ENCODE peak calls at places on chromosomes 6 and 20, in five cellular contexts. A is prostate gland, Z is gastrocnemius medialis, V is endodermal cell, N is fibroblast of lung. M is an unnamed sample.

GRCh38 chr20:58888521-58889333 is 36.2 kb downstream of the GNAS start:
- DNase-seq in V (peak; percentile 95), A (peak; percentile 77), Z (peak; percentile 82), N (peak; percentile 80), M (peak; percentile 70)

GRCh38 chr6:112806163-112806900 is 459.2 kb downstream of the RFPL4B start:
- DNase-seq in N (peak; percentile 80), V (no peak), A (no peak), Z (no peak), M (no peak)

GRCh38 chr6:20202070-20202658 is 10.1 kb downstream of the MBOAT1 start:
- DNase-seq in A (no peak), V (no peak), N (peak; percentile 54), Z (no peak), M (no peak)

GRCh38 chr20:47723322-47723721 is 62.0 kb downstream of the SULF2 start:
- DNase-seq in N (no peak), A (no peak), Z (no peak), V (no peak), M (no peak)

GRCh38 chr6:129920103-129920798 is 59.1 kb upstream of the TMEM244 start:
- DNase-seq in Z (no peak), A (no peak), N (no peak), V (no peak), M (no peak)

GRCh38 chr6:131451330-131452195 is 121.5 kb upstream of the ARG1 start:
- DNase-seq in N (no peak), Z (no peak), V (peak; percentile 55), A (no peak), M (no peak)

GRCh38 chr6:43639984-43640800 is 4.6 kb downstream of the MAD2L1BP start:
- DNase-seq in A (no peak), V (no peak), N (no peak), Z (no peak), M (no peak)

GRCh38 chr6:37819802-37820712 is 530 bp downstream of the ZFAND3 start:
- DNase-seq in A (peak; percentile 47), Z (peak; percentile 74), N (peak; percentile 70), V (peak; percentile 70), M (peak; percentile 75)

GRCh38 chr6:15842718-15843117 is 179.9 kb upstream of the DTNBP1 start:
- DNase-seq in A (no peak), V (no peak), N (peak; percentile 34), Z (no peak), M (peak; percentile 20)

GRCh38 chr6:15937582-15937981 is 191.3 kb upstream of the MYLIP start:
- DNase-seq in A (no peak), V (no peak), N (no peak), Z (no peak), M (no peak)

GRCh38 chr6:108621117-108621516 is 60.4 kb downstream of the FOXO3 start:
- DNase-seq in A (no peak), N (peak; percentile 82), Z (peak; percentile 55), V (peak; percentile 47), M (peak; percentile 76)

GRCh38 chr20:50491926-50492634 is 18.1 kb upstream of the PTPN1 start:
- DNase-seq in A (no peak), V (no peak), N (peak; percentile 36), Z (no peak), M (peak; percentile 28)

GRCh38 chr20:60395993-60396392 is 437.8 kb downstream of the CDH26 start:
- DNase-seq in N (no peak), Z (no peak), V (no peak), A (no peak), M (no peak)

GRCh38 chr20:6017467-6017866 is 36.4 kb downstream of the LRRN4 start:
- DNase-seq in A (no peak), N (no peak), V (no peak), Z (no peak), M (no peak)

GRCh38 chr6:97189767-97190166 is 93.2 kb downstream of the MMS22L start:
- DNase-seq in Z (no peak), N (peak; percentile 32), A (no peak), V (no peak), M (no peak)

GRCh38 chr20:51156041-51156795 is 133.3 kb upstream of the KCNG1 start:
- DNase-seq in Z (peak; percentile 16), V (no peak), N (peak; percentile 89), A (no peak), M (peak; percentile 48)

GRCh38 chr20:37392441-37393195 is 46.7 kb downstream of the SRC start:
- DNase-seq in V (peak; percentile 84), N (no peak), A (no peak), Z (no peak), M (no peak)

GRCh38 chr6:37965964-37966676 is 146.6 kb downstream of the ZFAND3 start:
- DNase-seq in Z (no peak), A (no peak), V (no peak), N (no peak), M (no peak)

GRCh38 chr6:134619789-134620188 is 301.9 kb upstream of the SGK1 start:
- DNase-seq in V (no peak), N (peak; percentile 87), A (no peak), Z (no peak), M (no peak)

GRCh38 chr6:93919365-93919764 is 500.0 kb upstream of the EPHA7 start:
- DNase-seq in V (no peak), A (no peak), Z (no peak), N (no peak), M (no peak)

GRCh38 chr6:102853249-102853955 is 1459.9 kb downstream of the GRIK2 start:
- DNase-seq in Z (no peak), V (no peak), A (no peak), N (no peak), M (no peak)

GRCh38 chr6:105452376-105452775 is 49.5 kb upstream of the PREP start:
- DNase-seq in Z (no peak), V (no peak), N (no peak), A (no peak), M (no peak)

GRCh38 chr6:79240509-79240908 is 6.0 kb upstream of the HMGN3 start:
- DNase-seq in N (no peak), V (no peak), Z (no peak), A (no peak), M (no peak)

GRCh38 chr6:46234700-46235099 is 63.9 kb upstream of the ENPP5 start:
- DNase-seq in V (no peak), N (no peak), Z (no peak), A (no peak), M (no peak)

GRCh38 chr6:93323630-93324029 is 95.7 kb downstream of the EPHA7 start:
- DNase-seq in N (no peak), V (no peak), Z (no peak), A (no peak), M (no peak)

GRCh38 chr6:79461205-79461604 is 76.0 kb downstream of the LCA5 start:
- DNase-seq in Z (no peak), V (no peak), N (no peak), A (peak; percentile 55), M (no peak)

GRCh38 chr20:9949563-9949962 is 85.2 kb upstream of the ANKEF1 start:
- DNase-seq in V (no peak), N (no peak), Z (no peak), A (no peak), M (no peak)

GRCh38 chr6:133971861-133972260 is 18.8 kb downstream of the TBPL1 start:
- DNase-seq in A (no peak), V (no peak), Z (no peak), N (no peak), M (no peak)

GRCh38 chr6:138966870-138967269 is 21.2 kb downstream of the REPS1 start:
- DNase-seq in A (no peak), N (no peak), V (no peak), Z (no peak), M (no peak)

GRCh38 chr6:129140571-129140970 is 257.6 kb downstream of the LAMA2 start:
- DNase-seq in N (peak; percentile 86), A (no peak), V (no peak), Z (peak; percentile 46), M (peak; percentile 36)

GRCh38 chr6:21019614-21020013 is 485.4 kb downstream of the CDKAL1 start:
- DNase-seq in V (no peak), N (peak; percentile 57), A (no peak), Z (no peak), M (no peak)

GRCh38 chr20:36097331-36097730 is 57.2 kb upstream of the EPB41L1 start:
- DNase-seq in A (no peak), Z (no peak), V (no peak), N (peak; percentile 36), M (no peak)

GRCh38 chr6:167722634-167723309 is 103.9 kb upstream of the AFDN start:
- DNase-seq in N (no peak), V (peak; percentile 48), Z (no peak), A (no peak), M (no peak)
- H3K9me3 ChIP-seq in N (no peaks in the 10 kb centered on the region), V (no peaks in the 10 kb centered on the region), Z (no peaks in the 10 kb centered on the region), A (no peaks in the 10 kb centered on the region), M (no peaks in the 10 kb centered on the region)

DNA sequence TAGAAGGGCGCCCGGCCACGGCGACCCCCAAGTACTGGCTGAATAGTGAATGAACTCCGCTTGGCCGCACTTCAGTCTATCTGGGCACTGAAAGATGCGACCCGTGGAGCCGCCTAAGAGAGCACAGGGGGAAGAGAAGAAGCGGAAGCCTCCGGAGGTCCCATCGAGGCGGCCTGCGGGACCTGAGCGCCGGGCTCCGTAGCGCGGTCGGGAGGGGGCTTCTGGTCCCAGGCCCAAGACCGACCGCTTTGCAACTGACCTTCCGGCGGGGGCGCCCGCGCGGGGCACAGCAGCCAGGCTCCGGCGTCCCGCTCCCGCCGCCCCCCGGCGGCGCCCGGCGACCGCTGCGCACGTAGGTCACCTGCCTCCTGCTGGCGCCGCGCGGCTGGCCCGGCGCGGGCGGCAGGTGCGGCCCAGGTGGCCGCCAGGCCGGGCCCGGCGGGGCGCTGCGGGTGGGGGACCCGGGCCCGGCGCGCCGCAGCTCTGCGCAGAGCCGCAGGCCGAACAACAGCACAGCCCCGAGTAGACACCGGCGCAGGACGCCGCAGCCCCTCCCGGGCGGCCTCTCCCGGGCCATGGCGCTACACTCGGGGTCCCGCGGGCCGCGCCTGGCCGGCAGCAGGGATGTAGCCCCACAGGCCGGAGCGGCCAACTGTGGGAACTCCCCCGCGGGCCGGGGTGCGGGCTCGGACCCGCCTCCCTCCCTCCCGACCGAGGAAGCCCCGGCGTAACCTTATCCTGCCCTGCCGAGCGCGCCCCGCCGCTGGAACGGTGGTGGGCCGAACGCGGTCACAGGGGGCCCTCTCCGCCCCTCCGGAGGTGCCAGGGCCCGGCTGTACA is at the start of gene METTL24:
- DNase-seq in V (peak; percentile 81), N (no peak), Z (no peak), A (no peak), M (peak; percentile 66)
- H3K4me3 ChIP-seq in V (peak within 1 kb of the TSS; percentile 69), N (peak within 1 kb of the TSS; percentile 51), Z (peak within 1 kb of the TSS; percentile 40), A (peak within 1 kb of the TSS; percentile 42), M (peak within 1 kb of the TSS; percentile 69)

DNA sequence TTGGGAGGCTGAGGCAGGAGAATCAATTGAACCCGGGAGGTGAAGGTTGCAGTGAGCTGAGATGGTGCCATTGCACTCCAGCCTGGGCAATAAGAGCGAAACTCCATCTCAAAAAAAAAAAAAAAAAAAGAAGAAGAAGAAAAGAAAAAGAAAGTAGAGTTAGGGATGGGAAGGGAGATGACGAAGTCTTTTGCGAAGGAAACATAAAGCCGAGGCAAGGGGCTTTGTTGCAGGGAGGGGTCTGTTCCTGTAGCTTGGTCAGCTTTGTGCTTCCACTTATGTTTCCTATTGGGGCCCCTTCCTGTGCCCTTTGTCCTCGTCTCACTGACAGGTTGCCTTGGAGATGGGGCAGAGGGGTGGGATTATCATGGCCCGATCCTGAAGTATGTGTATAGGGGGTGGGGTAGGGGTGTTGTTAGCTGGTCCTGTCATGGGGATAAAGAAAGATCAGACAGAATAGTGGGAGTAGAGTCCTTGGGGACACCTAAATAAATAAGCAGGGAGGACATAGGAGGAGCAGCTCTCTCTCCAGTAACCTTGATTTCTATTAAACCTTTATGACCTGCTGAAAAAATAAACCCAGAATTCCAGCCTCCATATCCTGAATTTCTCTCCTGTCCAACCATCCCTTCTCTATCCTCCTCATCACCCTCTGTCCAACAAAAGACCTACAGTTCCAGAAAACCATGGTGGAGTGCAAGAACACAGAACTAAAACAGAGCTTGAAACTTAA is 1.2 kb upstream of the CLIC1 start:
- DNase-seq in V (peak; percentile 60), Z (no peak), N (peak; percentile 65), A (no peak), M (no peak)
- H3K4me1 ChIP-seq in V (peaks cover 18% of the 10 kb centered on the region), Z (peaks cover 17% of the 10 kb centered on the region), N (peaks cover 31% of the 10 kb centered on the region), A (peaks cover 17% of the 10 kb centered on the region), M (peaks cover 32% of the 10 kb centered on the region)

GRCh38 chr6:86871681-86872080 is 65.6 kb upstream of the HTR1E start:
- DNase-seq in Z (no peak), V (no peak), N (no peak), A (no peak), M (no peak)
- H3K9me3 ChIP-seq in Z (no peaks in the 10 kb centered on the region), V (peaks cover 18% of the 10 kb centered on the region), N (no peaks in the 10 kb centered on the region), A (no peaks in the 10 kb centered on the region), M (peaks cover 30% of the 10 kb centered on the region)